ENCODE peak calls at places on chromosomes 6 and 20, in six cellular contexts. Q is IMR-90, L is neuronal stem cell, E is mesenchymal stem cell, H is H9, N is H1. U is an unnamed sample.

GRCh38 chr20:4681441-4681840 is 40.3 kb upstream of the PRND start:
- DNase-seq in Q (no peak), L (no peak), E (peak; percentile 28), H (no peak), N (peak; percentile 33), U (no peak)

GRCh38 chr6:89970609-89971337 is 76.5 kb downstream of the GJA10 start:
- DNase-seq in Q (peak; percentile 74), L (peak; percentile 48), E (peak; percentile 67), H (no peak), N (no peak), U (peak; percentile 89)

GRCh38 chr6:169070506-169071176 is 183.0 kb downstream of the THBS2 start:
- DNase-seq in Q (peak; percentile 100), L (no peak), E (peak; percentile 89), H (no peak), N (no peak), U (peak; percentile 97)

GRCh38 chr6:96016781-96017180 is 1.0 kb downstream of the FUT9 start:
- DNase-seq in Q (no peak), L (no peak), E (no peak), H (no peak), N (no peak), U (no peak)

GRCh38 chr6:7050911-7051779 is 56.6 kb upstream of the RREB1 start:
- DNase-seq in Q (peak; percentile 82), L (peak; percentile 38), E (peak; percentile 84), H (peak; percentile 70), N (peak; percentile 81), U (peak; percentile 61)

GRCh38 chr20:7232796-7233195 is 465.3 kb downstream of the BMP2 start:
- DNase-seq in Q (no peak), L (no peak), E (no peak), H (no peak), N (no peak), U (no peak)

GRCh38 chr6:30742316-30743098 is at the start of gene FLOT1:
- DNase-seq in Q (peak; percentile 93), L (peak; percentile 75), E (peak; percentile 96), H (peak; percentile 98), N (peak; percentile 97), U (peak; percentile 100)

GRCh38 chr20:3172933-3173581 is at the start of gene LZTS3:
- DNase-seq in Q (peak; percentile 39), L (peak; percentile 87), E (peak; percentile 74), H (peak; percentile 86), N (peak; percentile 92), U (no peak)

GRCh38 chr6:109455502-109456282 is at the start of gene MICAL1:
- DNase-seq in Q (peak; percentile 24), L (peak; percentile 68), E (peak; percentile 64), H (peak; percentile 83), N (peak; percentile 84), U (peak; percentile 56)

GRCh38 chr6:29834564-29835436 is 7.2 kb downstream of the HLA-G start:
- DNase-seq in Q (no peak), L (peak; percentile 33), E (peak; percentile 9), H (peak; percentile 72), N (peak; percentile 94), U (no peak)

GRCh38 chr6:43658161-43658560 is 13.3 kb downstream of the RSPH9 start:
- DNase-seq in Q (no peak), L (no peak), E (no peak), H (no peak), N (no peak), U (peak; percentile 84)
- H3K14ac ChIP-seq in Q (no peak overlapping the region), L (no peak overlapping the region), E (no peak overlapping the region), H (no peak overlapping the region), N (no peak overlapping the region), U (no peak overlapping the region)

DNA sequence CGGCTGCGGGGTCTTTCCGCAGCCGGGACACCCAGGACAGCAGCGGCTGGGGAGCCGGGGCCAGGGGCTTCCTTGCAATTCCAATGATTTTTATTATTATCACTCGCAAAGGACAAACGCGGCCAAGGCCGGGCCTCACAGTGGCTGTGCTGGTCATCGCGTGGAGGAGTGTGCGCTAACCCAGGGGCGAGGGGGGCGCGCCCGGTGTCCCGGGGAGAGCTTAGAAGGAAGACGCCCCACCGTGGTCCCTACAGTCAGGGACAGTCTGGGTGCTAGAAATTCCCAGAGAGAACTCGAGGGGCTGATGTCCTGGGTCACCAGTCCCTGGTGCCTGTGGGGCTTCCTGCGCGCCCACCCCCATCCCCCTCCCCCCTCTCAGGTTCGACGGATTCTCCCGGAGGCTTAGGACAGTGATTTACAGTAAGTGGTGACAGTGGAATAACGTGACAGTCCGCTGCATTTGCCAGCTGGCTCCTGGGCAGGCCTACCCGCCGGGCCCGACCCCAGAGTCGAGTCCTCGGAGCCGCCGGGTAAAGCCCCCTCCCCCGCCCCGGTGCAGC is 9.5 kb downstream of the FOXC1 start:
- DNase-seq in Q (no peak), L (no peak), E (no peak), H (no peak), N (no peak), U (no peak)
- H3K9ac ChIP-seq in Q (no peak overlapping the region), L (no peak overlapping the region), E (no peak overlapping the region), H (no peak overlapping the region), N (no peak overlapping the region), U (no peak overlapping the region)

DNA sequence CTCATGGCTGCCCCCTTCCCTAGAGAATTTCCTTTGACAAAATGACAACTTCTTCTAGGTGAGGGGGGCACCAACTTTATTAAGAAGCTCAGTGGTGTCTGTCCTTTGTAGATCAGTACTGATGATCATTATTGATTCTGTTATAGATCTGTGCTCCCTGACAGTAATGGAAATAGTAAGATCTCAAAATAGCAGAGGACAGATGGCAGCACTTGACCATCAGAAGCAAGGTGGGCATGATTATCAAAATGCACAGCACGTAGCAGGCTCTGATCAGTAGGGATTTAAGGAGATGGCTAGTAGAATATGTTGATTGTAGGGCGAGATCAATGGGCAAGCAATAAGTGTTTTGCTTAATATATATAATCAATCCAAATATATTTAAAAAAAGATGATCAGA is 208.6 kb upstream of the HDDC2 start:
- DNase-seq in Q (no peak), L (no peak), E (no peak), H (no peak), N (no peak), U (no peak)
- H3K14ac ChIP-seq in Q (no peak overlapping the region), L (no peak overlapping the region), E (no peak overlapping the region), H (no peak overlapping the region), N (no peak overlapping the region), U (no peak overlapping the region)

GRCh38 chr6:24522821-24523175 is 28.0 kb downstream of the ALDH5A1 start:
- DNase-seq in Q (no peak), L (no peak), E (no peak), H (no peak), N (no peak), U (no peak)
- H3K9ac ChIP-seq in Q (no peak overlapping the region), L (no peak overlapping the region), E (no peak overlapping the region), H (no peak overlapping the region), N (no peak overlapping the region), U (no peak overlapping the region)

GRCh38 chr6:19757036-19757435 is 80.1 kb upstream of the ID4 start:
- DNase-seq in Q (peak; percentile 39), L (no peak), E (no peak), H (no peak), N (no peak), U (no peak)
- H3K14ac ChIP-seq in Q (peak overlapping the region; percentile 90), L (no peak overlapping the region), E (no peak overlapping the region), H (no peak overlapping the region), N (no peak overlapping the region), U (no peak overlapping the region)

GRCh38 chr20:45946149-45946970 is 11.9 kb downstream of the PCIF1 start:
- DNase-seq in Q (no peak), L (no peak), E (peak; percentile 66), H (no peak), N (no peak), U (no peak)
- H3K9ac ChIP-seq in Q (no peak overlapping the region), L (peak overlapping the region; percentile 27), E (peak overlapping the region; percentile 13), H (no peak overlapping the region), N (no peak overlapping the region), U (no peak overlapping the region)

GRCh38 chr6:77430506-77430905 is 32.8 kb downstream of the HTR1B start:
- DNase-seq in Q (no peak), L (no peak), E (no peak), H (no peak), N (no peak), U (no peak)
- H3K14ac ChIP-seq in Q (no peak overlapping the region), L (no peak overlapping the region), E (no peak overlapping the region), H (no peak overlapping the region), N (no peak overlapping the region), U (no peak overlapping the region)

U was measured in trophoblast cell.